ENCODE peak calls at places on chromosomes 3 and 15, in eight cellular contexts. B, K, W, F, H, C, A and I are unnamed samples.

GRCh38 chr3:129051776-129052400 is 8.7 kb upstream of the GP9 start:
- DNase-seq in B (no peak), K (no peak), W (peak), F (no peak), H (no peak), C (no peak), A (no peak), I (no peak)

GRCh38 chr3:192215-192929 is 4.2 kb upstream of the CHL1 start:
- DNase-seq in B (no peak), K (no peak), W (no peak), F (no peak), H (no peak), C (no peak), A (no peak), I (no peak)

GRCh38 chr15:63933522-63933921 is 99.8 kb upstream of the HERC1 start:
- DNase-seq in B (no peak), K (no peak), W (peak), F (no peak), H (no peak), C (peak), A (no peak), I (no peak)

GRCh38 chr3:138338816-138339215 is 9.2 kb upstream of the NME9 start:
- DNase-seq in B (no peak), K (no peak), W (no peak), F (no peak), H (no peak), C (no peak), A (no peak), I (peak)

GRCh38 chr15:56677271-56677670 is 56.0 kb downstream of the ZNF280D start:
- DNase-seq in B (no peak), K (no peak), W (no peak), F (no peak), H (no peak), C (no peak), A (peak), I (no peak)

GRCh38 chr15:68312701-68313204 is 35.2 kb downstream of the FEM1B start:
- DNase-seq in B (no peak), K (no peak), W (no peak), F (peak), H (no peak), C (peak), A (no peak), I (no peak)

GRCh38 chr3:20406621-20407020 is 220.6 kb upstream of the SGO1 start:
- DNase-seq in B (no peak), K (no peak), W (no peak), F (no peak), H (no peak), C (peak), A (no peak), I (no peak)

GRCh38 chr3:152957488-152957887 is 122.6 kb downstream of the P2RY1 start:
- DNase-seq in B (no peak), K (no peak), W (peak), F (no peak), H (no peak), C (no peak), A (no peak), I (no peak)

GRCh38 chr15:40878785-40879184 is 4.8 kb upstream of the RHOV start:
- DNase-seq in B (no peak), K (no peak), W (peak), F (peak), H (no peak), C (peak), A (no peak), I (no peak)

GRCh38 chr15:48090115-48090514 is 30.7 kb upstream of the SLC24A5 start:
- DNase-seq in B (no peak), K (no peak), W (no peak), F (no peak), H (no peak), C (no peak), A (no peak), I (no peak)

GRCh38 chr3:149177122-149177521 is 44.5 kb downstream of the CP start:
- DNase-seq in B (no peak), K (no peak), W (no peak), F (no peak), H (no peak), C (no peak), A (no peak), I (no peak)

GRCh38 chr3:13262493-13263211 is 157.5 kb downstream of the NUP210 start:
- DNase-seq in B (peak), K (no peak), W (peak), F (no peak), H (no peak), C (peak), A (peak), I (no peak)

GRCh38 chr15:64209680-64210334 is 47.0 kb upstream of the PPIB start:
- DNase-seq in B (no peak), K (no peak), W (peak), F (no peak), H (peak), C (peak), A (peak), I (no peak)

GRCh38 chr3:192887047-192887446 is 30.6 kb downstream of the MB21D2 start:
- DNase-seq in B (no peak), K (no peak), W (peak), F (no peak), H (no peak), C (peak), A (peak), I (no peak)

GRCh38 chr15:78208887-78209645 is 25.3 kb downstream of the ACSBG1 start:
- DNase-seq in B (no peak), K (no peak), W (peak), F (no peak), H (no peak), C (no peak), A (no peak), I (no peak)

GRCh38 chr3:58529516-58530353 is 7.3 kb downstream of the ACOX2 start:
- DNase-seq in B (peak), K (no peak), W (peak), F (peak), H (peak), C (peak), A (peak), I (peak)

GRCh38 chr3:121698914-121699313 is 38.2 kb upstream of the HCLS1 start:
- DNase-seq in B (no peak), K (no peak), W (no peak), F (no peak), H (no peak), C (peak), A (no peak), I (no peak)

GRCh38 chr3:197873329-197873728 is 76.7 kb upstream of the RPL35A start:
- DNase-seq in B (no peak), K (no peak), W (no peak), F (no peak), H (no peak), C (no peak), A (no peak), I (no peak)

GRCh38 chr3:180383332-180384020 is 218.5 kb upstream of the TTC14 start:
- DNase-seq in B (no peak), K (no peak), W (peak), F (no peak), H (no peak), C (no peak), A (no peak), I (no peak)

GRCh38 chr3:10041034-10041433 is 14.8 kb downstream of the FANCD2 start:
- DNase-seq in B (no peak), K (no peak), W (no peak), F (no peak), H (no peak), C (no peak), A (no peak), I (no peak)

GRCh38 chr3:115758076-115758763 is 134.9 kb downstream of the GAP43 start:
- DNase-seq in B (no peak), K (no peak), W (peak), F (no peak), H (no peak), C (peak), A (peak), I (no peak)

GRCh38 chr3:81592101-81592500 is 169.3 kb downstream of the GBE1 start:
- DNase-seq in B (no peak), K (no peak), W (peak), F (no peak), H (no peak), C (peak), A (no peak), I (no peak)

GRCh38 chr15:85837011-85837433 is 42.3 kb upstream of the KLHL25 start:
- DNase-seq in B (no peak), K (no peak), W (peak), F (no peak), H (no peak), C (peak), A (peak), I (no peak)

GRCh38 chr15:70351941-70352774 is 254.4 kb upstream of the TLE3 start:
- DNase-seq in B (no peak), K (no peak), W (no peak), F (no peak), H (no peak), C (no peak), A (no peak), I (no peak)

GRCh38 chr3:122609798-122610559 is 32.5 kb downstream of the PARP15 start:
- DNase-seq in B (no peak), K (no peak), W (peak), F (no peak), H (no peak), C (peak), A (no peak), I (no peak)

GRCh38 chr15:77329202-77329601 is 90.7 kb downstream of the PEAK1 start:
- DNase-seq in B (no peak), K (no peak), W (no peak), F (no peak), H (no peak), C (no peak), A (no peak), I (no peak)

GRCh38 chr3:12222765-12223485 is 64.2 kb upstream of the TIMP4 start:
- DNase-seq in B (no peak), K (no peak), W (peak), F (no peak), H (no peak), C (peak), A (peak), I (no peak)

GRCh38 chr3:15266510-15267376 is 60.7 kb downstream of the CAPN7 start:
- DNase-seq in B (no peak), K (no peak), W (no peak), F (no peak), H (no peak), C (no peak), A (no peak), I (no peak)

GRCh38 chr3:115323380-115323779 is 176.3 kb upstream of the ZBTB20 start:
- DNase-seq in B (no peak), K (no peak), W (no peak), F (no peak), H (no peak), C (no peak), A (no peak), I (no peak)

GRCh38 chr3:45214061-45214680 is 11.9 kb downstream of the TMEM158 start:
- DNase-seq in B (no peak), K (no peak), W (no peak), F (peak), H (no peak), C (no peak), A (no peak), I (no peak)

GRCh38 chr3:127217594-127218456 is 24.9 kb downstream of the PRR23E start:
- DNase-seq in B (no peak), K (no peak), W (peak), F (no peak), H (no peak), C (no peak), A (no peak), I (no peak)

GRCh38 chr3:71916747-71917369 is 131.9 kb upstream of the PROK2 start:
- DNase-seq in B (no peak), K (peak), W (no peak), F (no peak), H (no peak), C (peak), A (no peak), I (no peak)

GRCh38 chr3:65948833-65949573 is 89.7 kb downstream of the MAGI1 start:
- DNase-seq in B (no peak), K (no peak), W (no peak), F (no peak), H (no peak), C (no peak), A (no peak), I (no peak)

GRCh38 chr15:49906976-49907375 is 212.1 kb downstream of the ATP8B4 start:
- DNase-seq in B (no peak), K (no peak), W (no peak), F (no peak), H (no peak), C (no peak), A (no peak), I (no peak)

GRCh38 chr3:10558726-10559125 is 53.3 kb upstream of the ATP2B2 start:
- DNase-seq in B (no peak), K (no peak), W (no peak), F (no peak), H (no peak), C (no peak), A (no peak), I (no peak)

GRCh38 chr3:61601831-61602230 is 40.5 kb downstream of the PTPRG start:
- DNase-seq in B (no peak), K (peak), W (no peak), F (no peak), H (peak), C (peak), A (no peak), I (no peak)

GRCh38 chr15:29623240-29623639 is 199.0 kb downstream of the TJP1 start:
- DNase-seq in B (no peak), K (no peak), W (no peak), F (no peak), H (no peak), C (no peak), A (no peak), I (no peak)

GRCh38 chr15:36977620-36978610 is 122.4 kb downstream of the MEIS2 start:
- DNase-seq in B (no peak), K (no peak), W (no peak), F (no peak), H (no peak), C (no peak), A (peak), I (no peak)

GRCh38 chr3:17033516-17034168 is 148.9 kb downstream of the PLCL2 start:
- DNase-seq in B (no peak), K (no peak), W (peak), F (no peak), H (peak), C (peak), A (no peak), I (no peak)

DNA sequence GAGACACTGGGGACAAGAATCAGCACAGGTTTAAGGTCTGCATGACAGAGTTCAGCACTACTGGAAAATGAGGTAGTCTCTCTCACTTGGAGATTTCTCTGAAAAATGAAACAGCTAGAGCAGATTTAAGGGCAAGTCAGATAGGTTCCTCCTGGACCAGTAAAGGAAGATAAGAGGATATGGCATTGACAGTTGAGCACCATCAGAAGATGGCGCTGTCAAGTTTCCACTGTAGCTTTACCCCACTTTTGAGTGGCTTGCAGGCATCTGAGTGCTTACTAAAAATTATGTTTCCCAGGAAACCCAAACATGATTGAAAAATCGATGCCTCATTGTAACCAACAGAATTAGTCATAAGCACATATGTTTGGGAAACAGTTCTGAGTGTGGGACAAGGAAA is 407.2 kb upstream of the UBE2E2 start:
- DNase-seq in B (no peak), K (no peak), W (peak), F (no peak), H (no peak), C (no peak), A (no peak), I (no peak)
- TF ChIP-seq CTCF in B (no peak), K (no peak), W (peak), F (no peak), H (no peak), C (no peak), A (no peak), I (no peak)

GRCh38 chr3:125916376-125916978 is 52.5 kb upstream of the ROPN1B start:
- DNase-seq in B (no peak), K (no peak), W (peak), F (no peak), H (peak), C (peak), A (peak), I (peak)
- TF ChIP-seq CTCF in B (no peak), K (no peak), W (no peak), F (peak), H (peak), C (no peak), A (peak), I (no peak)

DNA sequence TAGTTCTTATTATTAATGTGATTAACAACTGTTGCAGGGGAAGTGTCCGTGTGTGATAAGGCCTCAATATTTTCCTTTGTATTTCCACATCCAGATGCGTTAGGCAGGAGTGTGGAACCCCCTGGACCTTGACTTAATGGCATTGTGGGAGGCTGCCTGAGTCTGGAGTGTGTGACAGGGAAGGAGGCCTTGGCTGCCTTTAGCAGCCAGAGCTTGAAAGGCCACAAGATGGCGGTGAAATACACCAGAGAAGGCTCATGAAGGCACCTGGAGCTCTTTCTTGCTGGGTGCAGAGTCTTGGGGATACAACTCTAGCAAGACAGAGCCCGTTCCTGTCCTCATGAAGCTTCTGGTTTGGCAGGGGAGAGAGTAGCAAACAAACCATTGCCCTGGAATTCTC is 36.9 kb downstream of the POLR2M start:
- DNase-seq in B (no peak), K (no peak), W (peak), F (no peak), H (peak), C (no peak), A (peak), I (no peak)
- TF ChIP-seq CTCF in B (no peak), K (no peak), W (peak), F (no peak), H (peak), C (peak), A (peak), I (no peak)

GRCh38 chr15:80234883-80235282 is 17.1 kb downstream of the CTXND1 start:
- DNase-seq in B (peak), K (peak), W (peak), F (no peak), H (peak), C (peak), A (no peak), I (peak)
- TF ChIP-seq CTCF in B (peak), K (peak), W (peak), F (peak), H (peak), C (peak), A (peak), I (peak)

DNA sequence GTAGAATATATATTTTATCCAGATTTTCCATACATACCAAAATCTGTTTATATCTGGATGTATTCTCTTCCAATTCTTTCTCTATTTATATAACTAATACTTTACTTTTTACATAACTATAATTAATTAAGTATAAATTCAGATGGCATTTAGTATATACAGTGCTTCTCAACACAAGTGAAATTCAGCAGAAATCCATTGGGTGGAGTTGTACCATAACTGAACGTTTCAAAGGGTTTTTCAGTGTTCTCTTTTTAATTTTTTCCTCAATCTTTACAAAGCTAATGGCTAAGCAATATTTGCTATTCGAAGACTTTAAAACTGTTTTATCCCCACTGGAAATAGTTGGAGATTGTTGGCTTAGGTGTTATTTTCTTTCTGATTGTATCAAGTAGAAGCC is 13.9 kb upstream of the ZBBX start:
- DNase-seq in B (no peak), K (no peak), W (peak), F (no peak), H (no peak), C (no peak), A (peak), I (no peak)
- TF ChIP-seq CTCF in B (no peak), K (no peak), W (peak), F (no peak), H (no peak), C (no peak), A (no peak), I (no peak)

GRCh38 chr3:151305081-151305777 is 11.4 kb downstream of the GPR87 start:
- DNase-seq in B (peak), K (peak), W (peak), F (peak), H (no peak), C (peak), A (peak), I (no peak)
- TF ChIP-seq CTCF in B (no peak), K (no peak), W (peak), F (no peak), H (peak), C (peak), A (peak), I (no peak)

GRCh38 chr3:18888370-18888769 is 259.9 kb upstream of the KCNH8 start:
- DNase-seq in B (no peak), K (no peak), W (peak), F (no peak), H (no peak), C (no peak), A (no peak), I (no peak)
- TF ChIP-seq CTCF in B (no peak), K (no peak), W (peak), F (no peak), H (no peak), C (no peak), A (no peak), I (no peak)